ENCODE peak calls at places on chromosome 20, in eight cellular contexts. E, U, T, O, R, K, G and M are unnamed samples.

GRCh38 chr20:57693002-57693582 is 16.7 kb downstream of the PMEPA1 start:
- DNase-seq in U (peak; percentile 68), R (no peak), E (no peak), O (no peak), G (no peak), T (no peak), K (peak; percentile 30), M (no peak)

GRCh38 chr20:60011512-60012507 is 53.6 kb downstream of the CDH26 start:
- DNase-seq in T (peak; percentile 2), K (no peak), R (no peak), O (no peak), G (no peak), U (no peak), E (no peak), M (no peak)

GRCh38 chr20:440636-441035 is 21.7 kb downstream of the TBC1D20 start:
- DNase-seq in R (no peak), K (no peak), E (no peak), T (no peak), U (no peak), G (no peak), O (no peak), M (no peak)

GRCh38 chr20:7841967-7842301 is 98.3 kb downstream of the HAO1 start:
- DNase-seq in R (peak; percentile 77), O (peak; percentile 60), E (peak; percentile 97), K (no peak), T (no peak), G (no peak), U (no peak), M (peak; percentile 61)

GRCh38 chr20:43722153-43722505 is 4.7 kb downstream of the GTSF1L start:
- DNase-seq in E (no peak), K (no peak), U (no peak), R (no peak), T (no peak), O (no peak), G (peak; percentile 22), M (no peak)

GRCh38 chr20:46638367-46639274 is 12.6 kb downstream of the SLC13A3 start:
- DNase-seq in O (no peak), K (no peak), U (no peak), E (no peak), R (no peak), G (no peak), T (no peak), M (no peak)

GRCh38 chr20:6008254-6008653 is 45.6 kb downstream of the LRRN4 start:
- DNase-seq in U (peak; percentile 64), G (no peak), O (peak; percentile 78), E (peak; percentile 97), K (no peak), R (peak; percentile 83), T (peak; percentile 87), M (peak; percentile 71)

GRCh38 chr20:47956261-47956995 is 171.1 kb upstream of the SULF2 start:
- DNase-seq in R (no peak), K (no peak), U (no peak), O (no peak), T (no peak), G (no peak), E (no peak), M (no peak)

GRCh38 chr20:43431120-43431519 is 26.6 kb upstream of the SRSF6 start:
- DNase-seq in U (no peak), G (no peak), E (peak; percentile 10), R (no peak), K (no peak), T (no peak), O (no peak), M (no peak)

GRCh38 chr20:61042501-61043385 is 209.3 kb upstream of the CDH4 start:
- DNase-seq in K (no peak), E (no peak), G (no peak), R (no peak), U (no peak), O (no peak), T (no peak), M (no peak)

GRCh38 chr20:44619294-44619693 is 32.2 kb downstream of the ADA start:
- DNase-seq in K (no peak), G (no peak), R (no peak), E (no peak), U (no peak), O (no peak), T (no peak), M (no peak)

GRCh38 chr20:32764000-32764960 is 2.1 kb downstream of the DNMT3B start:
- DNase-seq in U (no peak), K (no peak), E (no peak), R (no peak), G (no peak), O (no peak), T (no peak), M (no peak)

GRCh38 chr20:52864895-52865590 is 107.1 kb upstream of the TSHZ2 start:
- DNase-seq in R (no peak), O (no peak), T (no peak), K (no peak), G (no peak), U (no peak), E (no peak), M (no peak)

GRCh38 chr20:14412102-14412501 is 74.7 kb upstream of the FLRT3 start:
- DNase-seq in E (no peak), O (no peak), R (no peak), U (no peak), K (no peak), T (no peak), G (no peak), M (no peak)

GRCh38 chr20:48682529-48683385 is 145.0 kb downstream of the PREX1 start:
- DNase-seq in G (no peak), R (peak; percentile 92), T (peak; percentile 51), E (peak; percentile 98), K (peak; percentile 46), U (peak; percentile 91), O (peak; percentile 97), M (peak; percentile 84)

GRCh38 chr20:45899041-45899835 is 8.1 kb downstream of the CTSA start:
- DNase-seq in E (no peak), O (no peak), G (no peak), R (no peak), U (no peak), K (no peak), T (no peak), M (no peak)

GRCh38 chr20:63149531-63150207 is 66.3 kb downstream of the YTHDF1 start:
- DNase-seq in R (no peak), E (no peak), T (no peak), G (no peak), O (no peak), U (peak; percentile 27), K (no peak), M (no peak)

GRCh38 chr20:1788039-1788438 is 107.2 kb upstream of the SIRPA start:
- DNase-seq in R (no peak), U (no peak), O (no peak), E (no peak), T (no peak), K (no peak), G (no peak), M (no peak)

DNA sequence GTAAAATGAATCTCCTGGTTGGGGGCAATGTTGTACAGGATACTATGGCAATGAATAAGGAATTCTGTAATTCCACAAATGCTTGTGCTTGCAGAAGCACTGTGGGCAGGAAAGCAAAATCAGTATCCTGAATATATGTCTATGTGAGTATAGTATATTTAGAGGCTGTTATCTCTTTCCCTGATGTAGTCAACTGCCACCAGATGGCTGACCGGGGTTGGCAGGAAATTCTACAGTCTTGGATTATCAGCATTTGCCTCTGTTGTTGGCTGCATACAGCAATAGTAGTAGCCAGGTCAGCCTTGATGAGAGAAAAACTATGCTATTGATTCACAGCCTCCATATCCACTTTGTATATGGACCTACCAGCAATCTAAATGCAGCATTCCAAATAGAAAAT is 425.1 kb upstream of the JAG1 start:
- DNase-seq in O (no peak), U (no peak), R (no peak), T (no peak), G (no peak), E (no peak), K (no peak), M (no peak)
- TF ChIP-seq CTCF in O (no peak), U (no peak), R (no peak), T (no peak), G (peak; percentile 2), E (peak; percentile 11), K (no peak), M (no peak)

GRCh38 chr20:51545515-51545914 is 3.0 kb upstream of the NFATC2 start:
- DNase-seq in O (no peak), U (no peak), G (no peak), K (no peak), T (no peak), E (no peak), R (no peak), M (no peak)

GRCh38 chr20:51542894-51543788 is 622 bp upstream of the NFATC2 start:
- DNase-seq in E (no peak), T (no peak), G (no peak), K (peak; percentile 21), O (no peak), R (no peak), U (no peak), M (no peak)

GRCh38 chr20:51540585-51540984 is 1.9 kb downstream of the NFATC2 start:
- DNase-seq in U (no peak), T (no peak), R (peak; percentile 63), G (no peak), K (no peak), E (no peak), O (no peak), M (no peak)

GRCh38 chr20:51541189-51542032 is 1.1 kb downstream of the NFATC2 start:
- DNase-seq in E (peak; percentile 64), K (peak; percentile 76), R (peak; percentile 93), O (peak; percentile 39), T (peak; percentile 85), U (peak; percentile 62), G (peak; percentile 71), M (no peak)

GRCh38 chr20:51542033-51542893 is at the start of gene NFATC2:
- DNase-seq in U (peak; percentile 74), T (no peak), G (peak; percentile 69), E (no peak), O (no peak), K (peak; percentile 56), R (no peak), M (no peak)
- TF ChIP-seq CTCF in U (peak; percentile 32), T (no peak), G (peak; percentile 50), E (no peak), O (no peak), K (peak; percentile 6), R (no peak), M (no peak)

GRCh38 chr20:25033250-25033940 is 24.5 kb downstream of the ACSS1 start:
- DNase-seq in E (peak; percentile 23), U (peak; percentile 13), T (no peak), G (no peak), K (no peak), O (no peak), R (no peak), M (no peak)
- TF ChIP-seq CTCF in E (no peak), U (no peak), T (no peak), G (no peak), K (no peak), O (no peak), R (no peak), M (no peak)

GRCh38 chr20:23043376-23043775 is 6.1 kb downstream of the THBD start:
- DNase-seq in T (no peak), K (no peak), G (peak; percentile 37), R (peak; percentile 49), U (no peak), O (no peak), E (no peak), M (no peak)
- TF ChIP-seq CTCF in T (no peak), K (no peak), G (peak; percentile 27), R (no peak), U (no peak), O (no peak), E (no peak), M (no peak)